ENCODE peak calls at places on chromosome X, in eight cellular contexts. A, E, S, X, B, G, D and P are unnamed samples.

GRCh38 chrX:18981124-18981807 is 2.6 kb downstream of the PHKA2 start:
- DNase-seq in X (no peak), B (no peak), D (no peak), S (no peak), A (no peak), G (no peak), E (no peak), P (no peak)

GRCh38 chrX:115324194-115324593 is 34.7 kb downstream of the LUZP4 start:
- DNase-seq in D (no peak), E (peak; percentile 40), B (no peak), S (peak; percentile 23), X (no peak), A (no peak), G (no peak), P (no peak)

GRCh38 chrX:19382500-19383145 is 38.9 kb downstream of the PDHA1 start:
- DNase-seq in B (peak; percentile 63), G (no peak), D (peak; percentile 13), A (peak; percentile 66), S (peak; percentile 22), E (peak; percentile 38), X (peak; percentile 66), P (no peak)

GRCh38 chrX:80808854-80809493 is 703 bp downstream of the BRWD3 start:
- DNase-seq in S (peak; percentile 5), A (peak; percentile 59), E (no peak), D (peak; percentile 8), G (peak; percentile 72), B (peak; percentile 69), X (peak; percentile 10), P (no peak)

GRCh38 chrX:5936438-5936837 is 292.2 kb downstream of the NLGN4X start:
- DNase-seq in S (peak; percentile 41), X (no peak), B (no peak), D (no peak), G (no peak), A (no peak), E (no peak), P (no peak)

GRCh38 chrX:44898411-44899221 is 25.6 kb downstream of the KDM6A start:
- DNase-seq in D (no peak), G (no peak), B (no peak), A (no peak), S (no peak), X (no peak), E (no peak), P (no peak)

GRCh38 chrX:122703762-122704161 is 480.3 kb upstream of the GRIA3 start:
- DNase-seq in X (no peak), G (no peak), S (no peak), D (no peak), E (no peak), A (no peak), B (no peak), P (no peak)

GRCh38 chrX:107827137-107827831 is 1.6 kb downstream of the MID2 start:
- DNase-seq in X (no peak), A (no peak), S (no peak), E (no peak), D (peak; percentile 6), G (no peak), B (no peak), P (no peak)

GRCh38 chrX:53686151-53686885 is at the start of gene HUWE1:
- DNase-seq in S (peak; percentile 58), E (peak; percentile 84), B (peak; percentile 87), G (peak; percentile 86), X (peak; percentile 82), D (peak; percentile 30), A (peak; percentile 92), P (no peak)

GRCh38 chrX:7689791-7690412 is 153.1 kb upstream of the VCX start:
- DNase-seq in X (no peak), A (no peak), E (no peak), D (no peak), B (no peak), G (no peak), S (no peak), P (no peak)

GRCh38 chrX:18210470-18210869 is 10.2 kb downstream of the BEND2 start:
- DNase-seq in D (no peak), A (no peak), B (no peak), G (no peak), S (no peak), E (no peak), X (peak; percentile 5), P (no peak)

GRCh38 chrX:20173856-20174255 is 32.2 kb upstream of the EIF1AX start:
- DNase-seq in X (no peak), S (no peak), B (no peak), G (no peak), E (no peak), D (no peak), A (no peak), P (no peak)

GRCh38 chrX:153818571-153819397 is 11.6 kb downstream of the PDZD4 start:
- DNase-seq in X (peak; percentile 70), B (peak; percentile 61), A (peak; percentile 56), D (no peak), G (peak; percentile 70), E (peak; percentile 60), S (no peak), P (peak; percentile 6)

GRCh38 chrX:120309873-120310730 is 1.2 kb downstream of the TMEM255A start:
- DNase-seq in X (peak; percentile 23), G (no peak), B (peak; percentile 48), E (no peak), S (no peak), D (peak; percentile 53), A (peak; percentile 51), P (no peak)

GRCh38 chrX:102712216-102712966 is at the start of gene GPRASP2:
- DNase-seq in B (no peak), S (no peak), D (no peak), A (no peak), E (peak; percentile 56), G (no peak), X (peak; percentile 55), P (peak; percentile 18)

GRCh38 chrX:35439692-35440091 is 358.4 kb upstream of the MAGEB16 start:
- DNase-seq in B (no peak), E (no peak), G (no peak), A (no peak), S (no peak), D (no peak), X (no peak), P (no peak)

GRCh38 chrX:67351411-67351810 is 192.4 kb upstream of the AR start:
- DNase-seq in S (no peak), G (no peak), X (no peak), A (no peak), E (no peak), D (no peak), B (no peak), P (no peak)

GRCh38 chrX:119468930-119469635 is 839 bp downstream of the SLC25A5 start:
- DNase-seq in B (peak; percentile 90), X (peak; percentile 89), G (peak; percentile 86), E (peak; percentile 91), S (peak; percentile 82), D (peak; percentile 49), A (peak; percentile 95), P (peak; percentile 26)

GRCh38 chrX:8783100-8784098 is 17.8 kb downstream of the FAM9A start:
- DNase-seq in G (no peak), B (peak; percentile 59), S (peak; percentile 4), X (no peak), D (no peak), E (no peak), A (no peak), P (no peak)

GRCh38 chrX:44785652-44786051 is 58.2 kb upstream of the DUSP21 start:
- DNase-seq in A (no peak), B (no peak), X (no peak), D (peak; percentile 20), E (no peak), S (no peak), G (no peak), P (no peak)

GRCh38 chrX:49309401-49309981 is 6.0 kb downstream of the GAGE10 start:
- DNase-seq in B (no peak), G (no peak), D (no peak), S (no peak), X (no peak), A (no peak), E (no peak), P (no peak)

DNA sequence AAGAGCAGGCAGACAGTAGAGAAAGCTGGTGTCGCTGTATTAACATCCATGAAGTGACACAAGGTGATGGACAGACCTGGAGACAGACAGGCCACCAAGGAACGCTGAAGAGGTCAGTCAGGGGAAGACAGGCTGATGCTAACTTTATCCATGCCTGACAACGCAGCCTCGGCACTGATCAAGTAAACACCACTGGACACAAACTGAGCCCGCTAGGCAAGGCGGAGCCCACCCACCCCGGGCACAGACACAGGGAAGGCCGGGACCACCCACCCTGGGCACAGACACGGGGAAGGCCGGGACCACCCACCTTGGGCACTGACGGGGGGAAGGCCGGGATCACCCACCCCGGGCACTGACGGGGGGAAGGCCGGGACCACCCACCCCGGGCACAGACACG is 18.8 kb downstream of the PPP2R3B start:
- DNase-seq in X (no peak), A (no peak), D (no peak), E (peak; percentile 16), S (no peak), B (no peak), G (no peak), P (no peak)
- H3K27ac ChIP-seq in X (peak overlapping the region; percentile 97), A (no peak overlapping the region), D (no peak overlapping the region), E (peak overlapping the region; percentile 50), S (no peak overlapping the region), B (no peak overlapping the region), G (no peak overlapping the region), P (no peak overlapping the region)

DNA sequence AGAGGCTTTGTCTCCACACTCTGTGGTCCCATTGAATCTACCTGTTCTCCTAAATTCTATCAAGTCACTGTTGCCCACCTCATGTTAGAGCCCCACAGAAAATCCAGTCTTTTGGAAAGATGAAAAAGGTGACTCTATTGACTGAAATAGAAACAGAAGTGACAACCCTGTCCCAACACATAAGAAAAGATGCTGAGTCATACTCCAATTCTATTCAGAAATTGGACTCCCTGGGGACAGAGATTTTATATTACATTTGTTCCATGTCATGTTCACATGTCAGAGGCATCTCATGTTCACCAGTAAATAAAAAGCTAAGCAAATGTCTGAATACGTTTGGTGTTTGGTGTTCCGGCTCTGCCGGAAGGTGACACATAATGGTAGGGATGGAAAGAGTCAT is 2.9 kb upstream of the GRPR start:
- DNase-seq in G (no peak), A (no peak), X (no peak), S (no peak), E (no peak), B (no peak), D (no peak), P (no peak)
- H3K27ac ChIP-seq in G (no peak overlapping the region), A (no peak overlapping the region), X (no peak overlapping the region), S (no peak overlapping the region), E (no peak overlapping the region), B (no peak overlapping the region), D (no peak overlapping the region), P (no peak overlapping the region)

GRCh38 chrX:42229533-42229932 is 306.2 kb upstream of the CASK start:
- DNase-seq in S (no peak), D (no peak), X (no peak), A (no peak), E (no peak), B (no peak), G (no peak), P (no peak)
- H3K27ac ChIP-seq in S (no peak overlapping the region), D (no peak overlapping the region), X (no peak overlapping the region), A (no peak overlapping the region), E (no peak overlapping the region), B (no peak overlapping the region), G (no peak overlapping the region), P (no peak overlapping the region)

GRCh38 chrX:64395568-64395929 is 297 bp upstream of the MTMR8 start:
- DNase-seq in G (no peak), X (no peak), E (no peak), D (no peak), A (no peak), B (no peak), S (no peak), P (no peak)
- H3K27ac ChIP-seq in G (peak overlapping the region; percentile 10), X (no peak overlapping the region), E (no peak overlapping the region), D (no peak overlapping the region), A (peak overlapping the region; percentile 57), B (peak overlapping the region; percentile 51), S (no peak overlapping the region), P (no peak overlapping the region)